ENCODE peak calls at places on chromosome 22, in seven cellular contexts. N is HCT116, H is SK-N-SH, S is HepG2, T is H1, G is K562, D is GM12878. M is an unnamed sample.

GRCh38 chr22:47623056-47623739 is 860.7 kb downstream of the TBC1D22A start:
- DNase-seq in S (no peak), D (no peak), T (no peak), G (no peak), H (no peak), N (no peak), M (no peak)

GRCh38 chr22:23834830-23835772 is 3.7 kb downstream of the DERL3 start:
- DNase-seq in G (no peak), H (peak), S (no peak), N (no peak), T (no peak), D (no peak), M (no peak)

GRCh38 chr22:50314455-50315288 is 7.2 kb upstream of the PLXNB2 start:
- DNase-seq in T (no peak), N (no peak), D (peak), H (peak), S (no peak), G (peak), M (no peak)

GRCh38 chr22:25232301-25232700 is 12.9 kb downstream of the CRYBB2 start:
- DNase-seq in G (no peak), H (no peak), N (no peak), D (no peak), T (no peak), S (no peak), M (no peak)

GRCh38 chr22:46472722-46473016 is 64.8 kb downstream of the CELSR1 start:
- DNase-seq in G (no peak), T (no peak), N (no peak), H (no peak), S (no peak), D (no peak), M (no peak)

GRCh38 chr22:33577862-33578411 is 342.3 kb downstream of the LARGE1 start:
- DNase-seq in G (no peak), T (no peak), D (no peak), N (no peak), H (peak), S (peak), M (no peak)

GRCh38 chr22:39173787-39174497 is 21.5 kb upstream of the CBX7 start:
- DNase-seq in N (no peak), H (no peak), T (no peak), S (no peak), D (no peak), G (no peak), M (no peak)

GRCh38 chr22:37981282-37982011 is 2.9 kb downstream of the SOX10 start:
- DNase-seq in T (no peak), G (no peak), D (no peak), N (no peak), H (no peak), S (peak), M (no peak)

GRCh38 chr22:24002849-24003248 is 2.4 kb downstream of the GSTT4 start:
- DNase-seq in N (no peak), S (no peak), H (no peak), G (no peak), D (no peak), T (no peak), M (no peak)

GRCh38 chr22:32534252-32535215 is 59.9 kb downstream of the FBXO7 start:
- DNase-seq in N (no peak), G (no peak), S (peak), D (no peak), H (no peak), T (no peak), M (no peak)

GRCh38 chr22:46084376-46084775 is 66.0 kb upstream of the PPARA start:
- DNase-seq in D (no peak), S (no peak), H (no peak), T (no peak), N (no peak), G (no peak), M (no peak)

GRCh38 chr22:44802071-44802700 is 49.8 kb downstream of the ARHGAP8 start:
- DNase-seq in G (peak), D (no peak), T (no peak), N (no peak), S (no peak), H (no peak), M (no peak)

GRCh38 chr22:45475876-45476514 is 26.7 kb upstream of the FBLN1 start:
- DNase-seq in T (no peak), S (no peak), N (no peak), G (no peak), H (no peak), D (no peak), M (no peak)

GRCh38 chr22:19884954-19885751 is 30.5 kb upstream of the GNB1L start:
- DNase-seq in N (no peak), G (no peak), T (no peak), D (no peak), H (no peak), S (no peak), M (no peak)

GRCh38 chr22:35443790-35444684 is 44.1 kb downstream of the MCM5 start:
- DNase-seq in G (no peak), D (no peak), N (no peak), T (no peak), S (no peak), H (no peak), M (no peak)

GRCh38 chr22:26359156-26359555 is 69.9 kb upstream of the ASPHD2 start:
- DNase-seq in S (no peak), D (no peak), G (no peak), N (no peak), H (no peak), T (no peak), M (no peak)

GRCh38 chr22:20261848-20262581 is 6.1 kb downstream of the RTN4R start:
- DNase-seq in S (no peak), H (no peak), G (peak), D (no peak), N (no peak), T (no peak), M (no peak)

GRCh38 chr22:42613869-42614268 is 814 bp downstream of the POLDIP3 start:
- DNase-seq in D (no peak), N (no peak), H (no peak), T (no peak), S (no peak), G (no peak), M (peak)

GRCh38 chr22:20315337-20316216 is 4.3 kb downstream of the DGCR6L start:
- DNase-seq in G (no peak), S (no peak), D (no peak), H (no peak), T (no peak), N (no peak), M (no peak)

GRCh38 chr22:48592488-48592887 is 1235.2 kb downstream of the BRD1 start:
- DNase-seq in D (no peak), S (no peak), G (no peak), H (no peak), N (no peak), T (no peak), M (no peak)

GRCh38 chr22:23180301-23180892 is at the start of gene BCR:
- DNase-seq in H (peak), T (no peak), D (no peak), S (no peak), G (peak), N (peak), M (peak)

GRCh38 chr22:48181168-48181955 is 1418.9 kb downstream of the TBC1D22A start:
- DNase-seq in T (no peak), N (no peak), D (no peak), H (no peak), G (no peak), S (no peak), M (no peak)

GRCh38 chr22:43561421-43562178 is 149.8 kb downstream of the MPPED1 start:
- DNase-seq in G (no peak), S (no peak), T (no peak), N (no peak), D (no peak), H (peak), M (no peak)

GRCh38 chr22:45105281-45105700 is 58.4 kb upstream of the NUP50 start:
- DNase-seq in N (no peak), D (no peak), T (no peak), S (peak), G (no peak), H (no peak), M (no peak)

GRCh38 chr22:48222742-48223487 is 1460.5 kb downstream of the TBC1D22A start:
- DNase-seq in G (no peak), D (no peak), T (no peak), S (no peak), N (no peak), H (no peak), M (no peak)

GRCh38 chr22:19631899-19632670 is 82.2 kb upstream of the SEPTIN5 start:
- DNase-seq in D (no peak), G (peak), S (peak), H (peak), T (no peak), N (peak), M (peak)

GRCh38 chr22:38320605-38321402 is 3.6 kb upstream of the CSNK1E start:
- DNase-seq in D (no peak), S (no peak), T (no peak), N (no peak), H (no peak), G (no peak), M (no peak)

GRCh38 chr22:25062378-25063095 is 110.0 kb downstream of the KIAA1671 start:
- DNase-seq in S (no peak), N (no peak), T (no peak), G (no peak), D (no peak), H (peak), M (no peak)

GRCh38 chr22:37639070-37639760 is at the start of gene SH3BP1:
- DNase-seq in H (peak), S (peak), G (peak), D (no peak), T (no peak), N (no peak), M (peak)

GRCh38 chr22:33049125-33049729 is 9.0 kb downstream of the SYN3 start:
- DNase-seq in S (peak), G (peak), T (no peak), H (peak), N (peak), D (peak), M (peak)

GRCh38 chr22:43387815-43388214 is 24.0 kb upstream of the MPPED1 start:
- DNase-seq in H (no peak), D (no peak), G (no peak), T (no peak), N (no peak), S (no peak), M (no peak)

GRCh38 chr22:38824587-38824986 is 19.2 kb downstream of the NPTXR start:
- DNase-seq in H (no peak), G (peak), N (no peak), T (peak), S (peak), D (no peak), M (peak)

GRCh38 chr22:19913337-19913936 is 28.1 kb upstream of the COMT start:
- DNase-seq in H (no peak), G (no peak), S (no peak), T (no peak), N (no peak), D (no peak), M (no peak)

GRCh38 chr22:38401336-38402084 is 53.5 kb downstream of the KCNJ4 start:
- DNase-seq in H (no peak), S (peak), D (no peak), T (no peak), G (no peak), N (no peak), M (no peak)

DNA sequence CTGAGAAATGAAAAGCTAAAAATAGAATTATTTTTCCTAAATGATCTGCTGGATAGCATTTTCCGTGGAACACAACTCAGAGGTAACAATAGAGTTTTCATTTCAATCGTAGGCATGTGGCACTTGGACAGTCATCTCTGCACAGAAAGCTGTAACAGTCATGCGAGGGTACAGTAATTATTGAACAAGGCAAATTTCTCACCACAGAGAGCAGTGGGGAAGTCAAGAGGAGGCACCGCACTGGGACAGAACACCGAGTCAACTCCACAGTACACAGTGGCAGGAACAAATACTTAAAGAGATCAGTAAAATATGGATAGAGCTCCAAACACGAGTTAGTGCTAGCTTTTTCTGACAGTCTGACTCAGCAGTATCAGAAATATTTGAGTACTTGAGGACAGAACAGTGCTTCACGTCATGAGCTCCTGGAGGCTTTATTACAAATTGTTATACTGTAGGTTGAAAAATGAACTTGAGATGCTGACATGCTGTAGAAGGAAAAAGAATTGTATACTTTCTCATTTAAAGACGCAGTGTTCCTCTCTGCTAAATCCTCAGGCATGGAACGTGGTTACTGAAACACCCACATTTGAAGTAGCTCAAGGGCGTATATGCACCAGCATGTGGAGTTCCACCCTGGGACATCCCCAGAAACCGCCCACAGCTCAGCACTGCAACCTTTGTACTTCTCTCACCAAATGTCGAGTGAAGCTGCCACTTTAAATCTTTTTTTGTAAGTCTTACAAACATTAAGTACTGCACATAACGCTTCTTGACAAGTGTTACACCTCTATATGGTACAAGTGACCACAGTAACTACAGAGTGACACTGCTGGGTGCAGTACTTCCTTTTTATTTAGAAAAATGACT is 27.4 kb upstream of the YPEL1 start:
- DNase-seq in G (no peak), D (no peak), S (no peak), H (no peak), N (no peak), T (no peak), M (no peak)
- TF ChIP-seq JUND in G (no peak), D (peak), S (no peak), H (no peak), N (no peak), T (no peak), M (no peak)

GRCh38 chr22:30858976-30859713 is 109.4 kb downstream of the MORC2 start:
- DNase-seq in D (no peak), S (no peak), G (peak), N (no peak), H (no peak), T (no peak), M (no peak)
- TF ChIP-seq JUND in D (no peak), S (no peak), G (no peak), N (no peak), H (no peak), T (no peak), M (no peak)

GRCh38 chr22:29306175-29306829 is at the start of gene GAS2L1:
- DNase-seq in N (peak), G (peak), T (peak), S (peak), H (peak), D (no peak), M (peak)
- TF ChIP-seq JUND in N (no peak), G (no peak), T (no peak), S (no peak), H (no peak), D (no peak), M (no peak)

GRCh38 chr22:28217277-28217676 is 298.2 kb upstream of the PITPNB start:
- DNase-seq in S (no peak), N (no peak), T (no peak), H (no peak), G (no peak), D (no peak), M (no peak)

GRCh38 chr22:28222571-28222970 is 303.5 kb upstream of the PITPNB start:
- DNase-seq in D (no peak), S (no peak), H (no peak), N (no peak), T (no peak), G (no peak), M (no peak)

GRCh38 chr22:28222976-28223375 is 303.9 kb upstream of the PITPNB start:
- DNase-seq in S (no peak), G (no peak), N (no peak), T (no peak), D (no peak), H (peak), M (no peak)

GRCh38 chr22:28222066-28222465 is 303.0 kb upstream of the PITPNB start:
- DNase-seq in S (no peak), D (no peak), H (no peak), N (no peak), T (no peak), G (no peak), M (no peak)

GRCh38 chr22:28220626-28221363 is 301.7 kb upstream of the PITPNB start:
- DNase-seq in G (no peak), H (no peak), N (no peak), D (no peak), T (no peak), S (no peak), M (no peak)
- TF ChIP-seq JUND in G (no peak), H (no peak), N (no peak), D (no peak), T (no peak), S (no peak), M (no peak)

M was measured in T47D.